ENCODE peak calls at places on chromosomes 4 and X, in five cellular contexts. M, U, C, Z and V are unnamed samples.

GRCh38 chr4:1115528-1116293 is 2.3 kb upstream of the RNF212 start:
- DNase-seq in U (no peak), C (no peak), Z (no peak), M (no peak), V (no peak)

GRCh38 chr4:186348433-186348832 is 82.4 kb downstream of the F11 start:
- DNase-seq in Z (no peak), C (no peak), M (no peak), U (no peak), V (peak; percentile 74)

GRCh38 chrX:9897761-9898161 is 69.4 kb upstream of the CLDN34 start:
- DNase-seq in C (no peak), Z (peak; percentile 91), M (no peak), U (peak; percentile 33), V (no peak)

GRCh38 chr4:89158884-89159503 is 47.7 kb downstream of the TIGD2 start:
- DNase-seq in C (no peak), Z (peak; percentile 68), U (peak; percentile 67), M (no peak), V (peak; percentile 30)

GRCh38 chr4:18850763-18851331 is 829.3 kb upstream of the LCORL start:
- DNase-seq in U (no peak), M (no peak), C (no peak), Z (no peak), V (no peak)

GRCh38 chr4:138951764-138952163 is 63.8 kb upstream of the NOCT start:
- DNase-seq in Z (no peak), M (no peak), U (no peak), C (no peak), V (no peak)

GRCh38 chr4:8189551-8190466 is 9.3 kb upstream of the SH3TC1 start:
- DNase-seq in Z (no peak), M (no peak), U (no peak), C (no peak), V (no peak)

GRCh38 chrX:147803948-147804347 is 107.8 kb upstream of the FMR1 start:
- DNase-seq in Z (peak; percentile 27), U (peak; percentile 0), M (no peak), C (no peak), V (peak; percentile 42)

GRCh38 chrX:74779175-74779574 is 146.1 kb downstream of the NEXMIF start:
- DNase-seq in C (no peak), U (no peak), M (no peak), Z (peak; percentile 0), V (no peak)